ENCODE peak calls at places on chromosomes 1 and 21, in four cellular contexts. One of them, this sample, is unnamed.

GRCh38 chr1:181161170-181161870 is 72.8 kb downstream of the IER5 start:
- DNase-seq in lung: no peak
- DNase-seq in smooth muscle cell of the brain vasculature: no peak
- DNase-seq in central memory CD4-positive, alpha-beta T cell: peak; percentile 24
- DNase-seq in this sample: no peak

GRCh38 chr1:35264861-35265260 is 3.6 kb upstream of the ZMYM4 start:
- DNase-seq in central memory CD4-positive, alpha-beta T cell: no peak
- DNase-seq in lung: peak; percentile 35
- DNase-seq in smooth muscle cell of the brain vasculature: no peak
- DNase-seq in this sample: no peak

GRCh38 chr1:28668956-28669719 is 554 bp downstream of the GMEB1 start:
- DNase-seq in smooth muscle cell of the brain vasculature: peak; percentile 15
- DNase-seq in lung: peak; percentile 41
- DNase-seq in central memory CD4-positive, alpha-beta T cell: peak; percentile 30
- DNase-seq in this sample: no peak

GRCh38 chr1:192949783-192950182 is 109.4 kb downstream of the UCHL5 start:
- DNase-seq in smooth muscle cell of the brain vasculature: no peak
- DNase-seq in central memory CD4-positive, alpha-beta T cell: no peak
- DNase-seq in lung: no peak
- DNase-seq in this sample: no peak

GRCh38 chr1:2803931-2804627 is 2.6 kb upstream of the TTC34 start:
- DNase-seq in central memory CD4-positive, alpha-beta T cell: no peak
- DNase-seq in smooth muscle cell of the brain vasculature: no peak
- DNase-seq in lung: no peak
- DNase-seq in this sample: no peak

GRCh38 chr21:45993210-45994085 is 11.9 kb downstream of the COL6A1 start:
- DNase-seq in smooth muscle cell of the brain vasculature: no peak
- DNase-seq in lung: no peak
- DNase-seq in central memory CD4-positive, alpha-beta T cell: no peak
- DNase-seq in this sample: no peak

GRCh38 chr1:92118826-92119225 is 38.7 kb downstream of the BTBD8 start:
- DNase-seq in central memory CD4-positive, alpha-beta T cell: no peak
- DNase-seq in smooth muscle cell of the brain vasculature: no peak
- DNase-seq in lung: no peak
- DNase-seq in this sample: no peak

GRCh38 chr1:64975740-64976139 is 9.4 kb upstream of the JAK1 start:
- DNase-seq in central memory CD4-positive, alpha-beta T cell: no peak
- DNase-seq in smooth muscle cell of the brain vasculature: no peak
- DNase-seq in lung: no peak
- DNase-seq in this sample: no peak

GRCh38 chr1:234897754-234898454 is 230.7 kb downstream of the TOMM20 start:
- DNase-seq in central memory CD4-positive, alpha-beta T cell: no peak
- DNase-seq in smooth muscle cell of the brain vasculature: no peak
- DNase-seq in lung: no peak
- DNase-seq in this sample: no peak

GRCh38 chr1:228349701-228350171 is 56.9 kb downstream of the TRIM11 start:
- DNase-seq in central memory CD4-positive, alpha-beta T cell: no peak
- DNase-seq in lung: no peak
- DNase-seq in smooth muscle cell of the brain vasculature: no peak
- DNase-seq in this sample: no peak

GRCh38 chr1:186849271-186849671 is 20.5 kb downstream of the PLA2G4A start:
- DNase-seq in smooth muscle cell of the brain vasculature: no peak
- DNase-seq in lung: no peak
- DNase-seq in central memory CD4-positive, alpha-beta T cell: no peak
- DNase-seq in this sample: no peak

GRCh38 chr1:17624540-17625256 is 85.2 kb downstream of the ARHGEF10L start:
- DNase-seq in lung: no peak
- DNase-seq in central memory CD4-positive, alpha-beta T cell: no peak
- DNase-seq in smooth muscle cell of the brain vasculature: peak; percentile 28
- DNase-seq in this sample: peak; percentile 50

GRCh38 chr1:175314300-175314699 is 121.7 kb upstream of the KIAA0040 start:
- DNase-seq in central memory CD4-positive, alpha-beta T cell: no peak
- DNase-seq in smooth muscle cell of the brain vasculature: no peak
- DNase-seq in lung: no peak
- DNase-seq in this sample: no peak

GRCh38 chr1:20370628-20371200 is 80.0 kb downstream of the VWA5B1 start:
- DNase-seq in central memory CD4-positive, alpha-beta T cell: no peak
- DNase-seq in smooth muscle cell of the brain vasculature: no peak
- DNase-seq in lung: no peak
- DNase-seq in this sample: no peak

This sample was measured in brain pericyte.